ENCODE peak calls at places on chromosomes 12 and 14, in ten cellular contexts. G is Peyer's patch; Q is uterus; S is fibroblast of pulmonary artery; J is heart right ventricle; N is brain microvascular endothelial cell; B is PC-3; Y is GM10248; H is GM12865; D is CD8-positive, alpha-beta T cell. X is an unnamed sample.

GRCh38 chr14:37595809-37596595 is 573 bp downstream of the TTC6 start:
- DNase-seq in G (no peak), Q (no peak), S (no peak), J (no peak), N (no peak), B (peak; percentile 98), Y (no peak), H (peak; percentile 4), D (no peak), X (no peak)

GRCh38 chr12:9702239-9702638 is 30.7 kb downstream of the CLECL1 start:
- DNase-seq in G (peak; percentile 75), Q (no peak), S (no peak), J (no peak), N (no peak), B (no peak), Y (no peak), H (no peak), D (peak; percentile 47), X (no peak)

GRCh38 chr12:40292788-40293429 is 68.1 kb downstream of the LRRK2 start:
- DNase-seq in G (no peak), Q (no peak), S (no peak), J (no peak), N (no peak), B (no peak), Y (no peak), H (no peak), D (no peak), X (no peak)

GRCh38 chr14:38505221-38506095 is 249.6 kb upstream of the CLEC14A start:
- DNase-seq in G (no peak), Q (no peak), S (peak; percentile 24), J (no peak), N (no peak), B (no peak), Y (no peak), H (no peak), D (no peak), X (peak; percentile 57)

GRCh38 chr14:57884175-57884574 is 18.3 kb upstream of the SLC35F4 start:
- DNase-seq in G (no peak), Q (no peak), S (peak; percentile 8), J (no peak), N (no peak), B (peak; percentile 61), Y (no peak), H (no peak), D (no peak), X (no peak)

GRCh38 chr12:132246997-132247717 is 82.2 kb downstream of the GALNT9 start:
- DNase-seq in G (no peak), Q (no peak), S (no peak), J (no peak), N (no peak), B (no peak), Y (no peak), H (no peak), D (no peak), X (no peak)

GRCh38 chr12:132492522-132492921 is 2.6 kb downstream of the FBRSL1 start:
- DNase-seq in G (no peak), Q (no peak), S (no peak), J (no peak), N (no peak), B (no peak), Y (peak; percentile 55), H (peak; percentile 86), D (no peak), X (no peak)

GRCh38 chr12:57152408-57153038 is 5.1 kb upstream of the LRP1-AS start:
- DNase-seq in G (no peak), Q (peak; percentile 82), S (peak; percentile 63), J (no peak), N (no peak), B (no peak), Y (no peak), H (no peak), D (no peak), X (peak; percentile 41)

GRCh38 chr14:68491793-68492192 is 301.1 kb downstream of the ZFP36L1 start:
- DNase-seq in G (no peak), Q (no peak), S (no peak), J (no peak), N (no peak), B (no peak), Y (no peak), H (peak; percentile 68), D (no peak), X (no peak)
- TF ChIP-seq CTCF in G (no peak), Q (no peak), S (no peak), J (no peak), N (no peak), B (no peak), Y (no peak), H (peak; percentile 7), D (no peak), X (no peak)

DNA sequence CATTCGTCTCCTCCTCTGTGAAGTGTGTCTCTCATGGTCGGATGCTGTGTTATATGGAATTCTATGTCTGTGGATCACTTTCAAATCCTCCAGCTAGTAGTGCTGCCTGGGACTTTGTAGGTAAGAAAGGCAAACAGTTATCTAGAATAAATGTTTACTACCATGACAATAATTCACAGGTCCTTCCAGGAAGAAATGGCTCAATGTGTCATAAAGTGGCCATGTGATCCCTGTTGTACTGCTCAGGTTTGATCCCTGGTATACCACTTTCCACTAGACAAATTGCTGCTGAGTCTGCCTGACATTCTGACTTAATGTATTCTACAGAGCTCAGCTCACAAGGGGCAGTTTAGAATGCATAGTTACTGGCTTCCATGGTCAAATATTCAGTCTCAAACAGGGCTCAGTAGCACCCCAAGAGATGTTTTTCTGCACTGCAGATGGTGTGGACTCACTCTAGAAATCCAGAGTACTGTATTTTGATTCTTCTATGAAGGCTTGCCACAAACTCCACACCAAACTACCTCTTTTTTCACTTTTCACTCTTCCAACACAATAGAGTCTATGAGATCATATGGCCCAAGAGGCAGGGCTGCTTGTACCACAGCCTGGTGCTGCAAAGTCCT is 21.8 kb downstream of the TSHR start:
- DNase-seq in G (no peak), Q (no peak), S (no peak), J (no peak), N (no peak), B (no peak), Y (no peak), H (no peak), D (no peak), X (no peak)
- TF ChIP-seq CTCF in G (no peak), Q (no peak), S (no peak), J (no peak), N (no peak), B (peak; percentile 26), Y (no peak), H (no peak), D (no peak), X (peak; percentile 24)

GRCh38 chr14:53409974-53410373 is 256.9 kb upstream of the DDHD1 start:
- DNase-seq in G (no peak), Q (no peak), S (peak; percentile 14), J (no peak), N (peak; percentile 54), B (no peak), Y (no peak), H (no peak), D (no peak), X (peak; percentile 70)

GRCh38 chr14:53409289-53409688 is 256.2 kb upstream of the DDHD1 start:
- DNase-seq in G (no peak), Q (no peak), S (no peak), J (no peak), N (no peak), B (no peak), Y (no peak), H (no peak), D (no peak), X (peak; percentile 38)

GRCh38 chr14:53411110-53411509 is 258.0 kb upstream of the DDHD1 start:
- DNase-seq in G (no peak), Q (no peak), S (peak; percentile 17), J (no peak), N (peak; percentile 47), B (no peak), Y (no peak), H (no peak), D (no peak), X (peak; percentile 18)

GRCh38 chr14:53408175-53408879 is 255.2 kb upstream of the DDHD1 start:
- DNase-seq in G (no peak), Q (no peak), S (no peak), J (no peak), N (no peak), B (no peak), Y (no peak), H (no peak), D (no peak), X (no peak)

GRCh38 chr14:53412819-53413664 is 259.9 kb upstream of the DDHD1 start:
- DNase-seq in G (no peak), Q (no peak), S (peak; percentile 23), J (no peak), N (no peak), B (peak; percentile 45), Y (no peak), H (peak; percentile 15), D (no peak), X (no peak)
- TF ChIP-seq CTCF in G (no peak), Q (no peak), S (peak; percentile 72), J (peak; percentile 30), N (peak; percentile 71), B (peak; percentile 77), Y (peak; percentile 40), H (peak; percentile 50), D (no peak), X (peak; percentile 77)

GRCh38 chr14:102798926-102799325 is 21.7 kb downstream of the TRAF3 start:
- DNase-seq in G (no peak), Q (no peak), S (no peak), J (no peak), N (no peak), B (no peak), Y (peak; percentile 34), H (peak; percentile 90), D (no peak), X (no peak)

GRCh38 chr14:102793531-102794328 is 16.5 kb downstream of the TRAF3 start:
- DNase-seq in G (no peak), Q (no peak), S (no peak), J (no peak), N (no peak), B (no peak), Y (no peak), H (no peak), D (no peak), X (no peak)

GRCh38 chr14:102796661-102797190 is 19.5 kb downstream of the TRAF3 start:
- DNase-seq in G (no peak), Q (no peak), S (no peak), J (no peak), N (no peak), B (no peak), Y (peak; percentile 3), H (no peak), D (no peak), X (no peak)

GRCh38 chr14:102799684-102800562 is 22.7 kb downstream of the TRAF3 start:
- DNase-seq in G (no peak), Q (no peak), S (peak; percentile 72), J (no peak), N (peak; percentile 41), B (no peak), Y (no peak), H (no peak), D (no peak), X (peak; percentile 84)

DNA sequence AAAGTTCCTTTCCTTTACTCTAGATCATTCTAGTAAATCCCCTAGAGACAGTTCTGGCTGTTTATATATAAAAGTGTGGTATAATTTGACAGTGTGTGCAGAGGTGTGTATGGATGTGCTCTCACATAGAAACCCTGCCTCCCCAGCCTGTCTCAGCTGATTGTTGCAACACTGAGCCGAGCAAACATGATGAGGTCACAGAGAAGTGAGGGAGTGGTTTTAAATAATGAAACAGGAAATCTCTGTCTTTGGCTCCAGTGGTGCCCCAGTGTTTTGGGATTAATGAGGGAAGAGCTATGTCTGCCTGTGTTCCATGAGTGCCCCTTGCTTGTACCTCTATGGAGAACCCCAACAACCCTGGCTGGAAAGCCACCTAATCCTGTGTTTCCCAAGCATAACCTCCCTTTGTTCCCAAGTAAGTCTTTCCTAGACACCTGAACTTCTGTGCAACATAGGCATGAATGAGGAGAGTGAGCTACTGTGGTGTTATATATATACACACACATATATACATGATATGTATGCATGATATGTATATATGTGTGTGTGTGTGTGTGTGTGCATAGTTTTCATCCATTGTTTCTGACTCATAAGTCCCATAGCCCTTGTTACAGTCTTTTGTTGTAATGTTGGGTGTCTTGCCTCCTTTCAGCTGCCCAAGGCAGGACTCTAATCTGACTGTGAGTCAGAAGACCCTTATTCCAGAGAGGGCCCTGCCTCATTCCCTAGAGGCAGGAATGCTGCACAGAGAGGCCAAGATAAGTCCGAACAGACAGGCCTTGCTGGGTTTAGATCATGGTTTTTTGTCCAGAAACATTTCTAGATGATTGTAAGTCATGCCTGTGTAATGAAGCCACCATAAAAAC is 18.0 kb downstream of the TRAF3 start:
- DNase-seq in G (peak; percentile 55), Q (peak; percentile 21), S (peak; percentile 94), J (peak; percentile 54), N (peak; percentile 93), B (peak; percentile 83), Y (no peak), H (peak; percentile 69), D (peak; percentile 36), X (peak; percentile 86)
- TF ChIP-seq CTCF in G (no peak), Q (no peak), S (peak; percentile 61), J (no peak), N (peak; percentile 78), B (no peak), Y (no peak), H (no peak), D (no peak), X (peak; percentile 69)